ENCODE peak calls at places on chromosome 19, in ten cellular contexts. A, K, H, P, Y, Z, Q, S, D and T are unnamed samples.

GRCh38 chr19:7504684-7505083 is 11.2 kb upstream of the ZNF358 start:
- DNase-seq in A (no peak), K (no peak), H (no peak), P (no peak), Y (no peak), Z (no peak), Q (no peak), S (no peak), D (no peak), T (no peak)

GRCh38 chr19:4077800-4078683 is 11.3 kb upstream of the ZBTB7A start:
- DNase-seq in A (no peak), K (no peak), H (peak; percentile 60), P (peak; percentile 66), Y (no peak), Z (no peak), Q (peak; percentile 80), S (no peak), D (peak; percentile 78), T (no peak)

GRCh38 chr19:35545855-35546381 is 492 bp downstream of the TMEM147 start:
- DNase-seq in A (no peak), K (no peak), H (peak; percentile 30), P (peak; percentile 77), Y (peak; percentile 18), Z (peak; percentile 24), Q (no peak), S (no peak), D (peak; percentile 88), T (peak; percentile 68)

GRCh38 chr19:4742717-4743646 is 19.3 kb upstream of the DPP9 start:
- DNase-seq in A (no peak), K (no peak), H (no peak), P (no peak), Y (no peak), Z (no peak), Q (no peak), S (no peak), D (no peak), T (no peak)

GRCh38 chr19:45716314-45717130 is 14.2 kb downstream of the FBXO46 start:
- DNase-seq in A (no peak), K (no peak), H (peak; percentile 46), P (no peak), Y (peak; percentile 46), Z (no peak), Q (no peak), S (no peak), D (no peak), T (no peak)

GRCh38 chr19:15379996-15380647 is 535 bp upstream of the AKAP8 start:
- DNase-seq in A (peak; percentile 11), K (peak; percentile 12), H (peak; percentile 52), P (no peak), Y (peak; percentile 42), Z (no peak), Q (no peak), S (no peak), D (peak; percentile 71), T (no peak)

GRCh38 chr19:5218963-5219530 is 121.6 kb downstream of the PTPRS start:
- DNase-seq in A (no peak), K (no peak), H (no peak), P (no peak), Y (no peak), Z (no peak), Q (no peak), S (no peak), D (no peak), T (no peak)

GRCh38 chr19:3276341-3276799 is 51.9 kb downstream of the CELF5 start:
- DNase-seq in A (no peak), K (no peak), H (no peak), P (no peak), Y (peak; percentile 4), Z (peak; percentile 29), Q (peak; percentile 59), S (no peak), D (peak; percentile 70), T (peak; percentile 33)

GRCh38 chr19:18418725-18419194 is 438 bp upstream of the SSBP4 start:
- DNase-seq in A (no peak), K (no peak), H (no peak), P (peak; percentile 60), Y (no peak), Z (peak; percentile 17), Q (no peak), S (peak; percentile 80), D (no peak), T (peak; percentile 64)

GRCh38 chr19:18420931-18421330 is 1.7 kb downstream of the SSBP4 start:
- DNase-seq in A (no peak), K (no peak), H (no peak), P (no peak), Y (no peak), Z (no peak), Q (no peak), S (no peak), D (no peak), T (no peak)

GRCh38 chr19:18418034-18418724 is 1.0 kb upstream of the SSBP4 start:
- DNase-seq in A (no peak), K (no peak), H (no peak), P (no peak), Y (no peak), Z (peak; percentile 8), Q (no peak), S (no peak), D (no peak), T (no peak)

GRCh38 chr19:18419699-18420460 is 682 bp downstream of the SSBP4 start:
- DNase-seq in A (no peak), K (no peak), H (no peak), P (peak; percentile 73), Y (no peak), Z (peak; percentile 20), Q (peak; percentile 79), S (no peak), D (peak; percentile 71), T (no peak)

DNA sequence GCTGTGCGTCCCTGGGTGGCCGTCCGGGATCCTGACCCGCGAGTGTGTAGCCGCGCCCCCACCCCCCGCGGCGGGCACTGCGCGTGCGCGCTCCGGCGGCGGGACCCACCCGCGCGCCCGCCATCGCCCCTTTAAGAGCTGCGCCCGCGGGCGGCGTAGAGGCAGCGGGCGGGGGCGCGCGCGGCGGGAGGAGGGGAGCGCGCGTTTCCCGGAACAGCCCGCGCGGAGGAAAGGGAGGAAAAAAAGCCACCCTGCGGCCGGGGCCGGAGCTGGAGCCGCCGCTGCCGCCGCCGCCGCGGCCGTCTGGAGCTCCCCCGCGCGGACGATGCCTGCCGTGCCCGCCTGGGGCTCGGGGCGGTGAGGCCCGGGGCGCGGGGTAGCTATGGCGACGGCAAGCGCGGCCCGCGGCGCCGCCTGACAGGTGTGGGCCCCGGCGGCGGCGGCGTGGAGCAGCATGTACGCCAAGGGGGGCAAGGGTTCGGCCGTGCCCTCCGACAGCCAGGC is at the start of gene SSBP4:
- DNase-seq in A (peak; percentile 70), K (peak; percentile 53), H (peak; percentile 90), P (peak; percentile 84), Y (peak; percentile 82), Z (peak; percentile 73), Q (peak; percentile 99), S (no peak), D (peak; percentile 97), T (peak; percentile 79)
- TF ChIP-seq CTCF in A (peak; percentile 50), K (peak; percentile 19), H (no peak), P (no peak), Y (no peak), Z (peak; percentile 63), Q (peak; percentile 55), S (peak; percentile 64), D (peak; percentile 45), T (peak; percentile 11)

DNA sequence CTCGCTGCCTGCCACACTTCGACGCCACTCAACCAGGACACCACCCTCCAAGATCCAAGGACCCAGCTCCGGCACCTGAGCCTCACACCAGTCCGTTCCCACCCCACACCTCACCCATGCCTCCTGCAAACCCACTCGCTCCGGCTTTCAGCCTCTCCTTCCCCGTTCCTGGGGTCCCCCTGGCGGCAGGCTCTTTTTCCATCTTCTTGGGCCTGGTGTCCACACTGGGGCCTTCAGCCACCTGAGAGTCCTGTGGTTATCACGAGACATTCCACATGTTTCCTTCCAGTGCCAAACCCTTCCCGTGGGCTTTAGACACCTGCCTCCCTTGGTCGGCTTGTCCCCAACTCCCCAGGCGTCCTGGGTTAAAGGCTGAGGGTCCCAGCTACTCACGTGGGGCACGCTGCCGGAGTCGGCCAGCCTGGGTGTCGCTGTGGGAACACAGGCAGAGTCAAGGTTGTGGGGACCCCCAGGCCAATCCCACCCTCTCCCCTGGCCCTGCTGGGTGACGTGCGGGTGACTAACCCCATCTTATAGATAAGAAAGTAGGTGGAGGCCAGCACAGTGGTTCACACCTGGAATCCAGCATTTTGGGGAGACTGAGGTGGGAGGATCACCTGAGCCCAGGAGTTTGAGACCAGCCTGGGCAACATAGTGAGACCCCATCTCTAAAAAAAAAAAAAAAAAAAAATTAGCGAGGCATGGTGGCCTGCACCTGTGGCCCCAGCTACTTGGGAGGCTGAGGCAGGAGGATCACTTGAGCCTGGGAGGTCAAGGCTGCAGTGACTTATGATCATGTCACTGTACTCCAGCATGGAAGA is 2.0 kb downstream of the JSRP1 start:
- DNase-seq in A (peak; percentile 23), K (no peak), H (peak; percentile 59), P (no peak), Y (peak; percentile 67), Z (peak; percentile 66), Q (peak; percentile 36), S (no peak), D (no peak), T (no peak)
- TF ChIP-seq CTCF in A (peak; percentile 42), K (peak; percentile 77), H (peak; percentile 66), P (no peak), Y (peak; percentile 79), Z (peak; percentile 71), Q (no peak), S (no peak), D (no peak), T (no peak)

GRCh38 chr19:40776966-40777794 is 867 bp upstream of the RAB4B start:
- DNase-seq in A (peak; percentile 91), K (peak; percentile 95), H (peak; percentile 94), P (peak; percentile 87), Y (peak; percentile 96), Z (peak; percentile 79), Q (peak; percentile 83), S (peak; percentile 95), D (peak; percentile 88), T (peak; percentile 87)

GRCh38 chr19:40776364-40776763 is 1.0 kb downstream of the MIA start:
- DNase-seq in A (no peak), K (no peak), H (no peak), P (no peak), Y (no peak), Z (no peak), Q (no peak), S (no peak), D (no peak), T (no peak)

GRCh38 chr19:40778865-40779284 is 828 bp downstream of the RAB4B start:
- DNase-seq in A (peak; percentile 29), K (no peak), H (no peak), P (no peak), Y (peak; percentile 60), Z (no peak), Q (no peak), S (no peak), D (no peak), T (no peak)

GRCh38 chr19:40777795-40778044 is 327 bp upstream of the RAB4B start:
- DNase-seq in A (no peak), K (no peak), H (no peak), P (no peak), Y (no peak), Z (no peak), Q (no peak), S (no peak), D (no peak), T (no peak)

GRCh38 chr19:40778045-40778864 is at the start of gene RAB4B:
- DNase-seq in A (peak; percentile 99), K (peak; percentile 99), H (peak; percentile 100), P (peak; percentile 100), Y (peak; percentile 100), Z (peak; percentile 100), Q (peak; percentile 95), S (peak; percentile 100), D (peak; percentile 95), T (peak; percentile 100)
- TF ChIP-seq CTCF in A (no peak), K (no peak), H (no peak), P (no peak), Y (no peak), Z (no peak), Q (no peak), S (no peak), D (no peak), T (no peak)

GRCh38 chr19:10203686-10204085 is 8.9 kb upstream of the DNMT1 start:
- DNase-seq in A (no peak), K (no peak), H (no peak), P (no peak), Y (no peak), Z (no peak), Q (no peak), S (no peak), D (no peak), T (no peak)

GRCh38 chr19:10209305-10209704 is 14.6 kb upstream of the DNMT1 start:
- DNase-seq in A (peak; percentile 87), K (peak; percentile 43), H (no peak), P (no peak), Y (no peak), Z (no peak), Q (no peak), S (no peak), D (no peak), T (no peak)

GRCh38 chr19:10207026-10207425 is 12.3 kb upstream of the DNMT1 start:
- DNase-seq in A (no peak), K (no peak), H (no peak), P (no peak), Y (no peak), Z (no peak), Q (no peak), S (no peak), D (peak; percentile 1), T (no peak)

GRCh38 chr19:10205636-10206035 is 10.9 kb upstream of the DNMT1 start:
- DNase-seq in A (no peak), K (no peak), H (no peak), P (no peak), Y (no peak), Z (no peak), Q (no peak), S (no peak), D (no peak), T (no peak)

DNA sequence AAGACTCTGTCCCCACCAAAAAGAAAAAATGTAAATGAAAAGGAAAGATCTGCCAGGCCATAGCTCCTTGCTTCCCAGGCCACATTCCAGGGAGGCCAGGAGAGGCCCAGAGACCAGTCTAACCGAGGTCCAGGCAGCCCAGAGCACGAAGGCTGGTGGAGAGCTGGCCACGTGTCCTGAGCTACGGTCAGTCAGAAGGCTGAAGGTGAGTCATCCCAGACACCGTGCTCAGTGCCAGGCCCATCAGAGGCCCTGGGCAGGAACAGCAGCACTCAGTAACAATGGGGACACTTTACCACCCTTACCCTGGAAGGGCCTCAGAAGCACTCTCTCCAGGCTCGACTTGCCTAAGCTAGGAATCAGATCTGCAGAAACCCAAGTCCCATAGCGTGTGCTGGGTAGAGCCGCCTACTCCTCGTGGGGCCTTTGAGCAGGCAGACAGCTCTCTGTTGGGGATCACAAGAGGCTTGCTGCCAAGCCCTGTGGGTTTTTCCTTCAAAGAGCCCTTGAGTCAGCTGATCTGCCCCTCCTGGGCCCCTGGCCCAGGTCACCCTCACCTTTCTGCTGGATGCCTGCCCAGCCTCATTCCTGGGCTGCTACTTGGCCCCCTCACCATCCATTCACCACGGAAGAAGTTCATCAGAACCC is 11.6 kb upstream of the DNMT1 start:
- DNase-seq in A (peak; percentile 66), K (peak; percentile 38), H (peak; percentile 60), P (no peak), Y (peak; percentile 64), Z (no peak), Q (no peak), S (no peak), D (no peak), T (no peak)
- TF ChIP-seq CTCF in A (no peak), K (no peak), H (no peak), P (no peak), Y (no peak), Z (no peak), Q (no peak), S (no peak), D (no peak), T (no peak)